ENCODE peak calls at places on chromosomes 6 and 20, in six cellular contexts. Z, N, A, O, W and D are unnamed samples.

GRCh38 chr6:161284653-161285052 is 10.8 kb upstream of the AGPAT4 start:
- DNase-seq in Z (no peak), N (no peak), A (no peak), O (no peak), W (no peak), D (no peak)

GRCh38 chr6:166904101-166904746 is 52.1 kb downstream of the RNASET2 start:
- DNase-seq in Z (no peak), N (no peak), A (no peak), O (no peak), W (no peak), D (peak)

GRCh38 chr6:42599558-42599957 is 35.7 kb downstream of the UBR2 start:
- DNase-seq in Z (no peak), N (no peak), A (no peak), O (no peak), W (peak), D (no peak)

GRCh38 chr6:124076336-124077048 is 272.8 kb downstream of the NKAIN2 start:
- DNase-seq in Z (no peak), N (no peak), A (no peak), O (no peak), W (no peak), D (no peak)

GRCh38 chr6:25172819-25173218 is 106.4 kb upstream of the CARMIL1 start:
- DNase-seq in Z (no peak), N (peak), A (no peak), O (peak), W (no peak), D (no peak)

GRCh38 chr6:107866606-107867301 is 42.6 kb upstream of the SCML4 start:
- DNase-seq in Z (peak), N (no peak), A (no peak), O (no peak), W (peak), D (no peak)

GRCh38 chr20:40568200-40568599 is 120.8 kb downstream of the MAFB start:
- DNase-seq in Z (no peak), N (no peak), A (no peak), O (no peak), W (no peak), D (no peak)

GRCh38 chr6:63764318-63764916 is 128.8 kb downstream of the PHF3 start:
- DNase-seq in Z (no peak), N (no peak), A (no peak), O (no peak), W (peak), D (no peak)

GRCh38 chr6:169227116-169227515 is 26.5 kb downstream of the THBS2 start:
- DNase-seq in Z (no peak), N (no peak), A (no peak), O (no peak), W (no peak), D (no peak)